ENCODE peak calls at places on chromosomes 12 and 14, in six cellular contexts. L is RWPE2, E is heart right ventricle, H is HepG2, R is body of pancreas, X is K562. Y is an unnamed sample.

GRCh38 chr12:85617307-85618091 is 218.7 kb downstream of the RASSF9 start:
- DNase-seq in L (no peak), E (no peak), H (peak; percentile 10), R (no peak), X (no peak), Y (no peak)

GRCh38 chr12:63875703-63876102 is 31.2 kb downstream of the SRGAP1 start:
- DNase-seq in L (no peak), E (no peak), H (no peak), R (no peak), X (no peak), Y (no peak)

GRCh38 chr12:114293571-114294302 is 112.2 kb downstream of the TBX5 start:
- DNase-seq in L (no peak), E (no peak), H (no peak), R (no peak), X (no peak), Y (no peak)

GRCh38 chr14:61749867-61750266 is 12.4 kb upstream of the SNAPC1 start:
- DNase-seq in L (no peak), E (no peak), H (peak; percentile 45), R (no peak), X (peak; percentile 8), Y (no peak)

GRCh38 chr14:104973215-104974145 is 4.7 kb downstream of the AHNAK2 start:
- DNase-seq in L (peak; percentile 100), E (peak; percentile 62), H (no peak), R (peak; percentile 51), X (no peak), Y (peak; percentile 82)

GRCh38 chr12:13205809-13206559 is 9.5 kb downstream of the EMP1 start:
- DNase-seq in L (peak; percentile 77), E (no peak), H (no peak), R (no peak), X (no peak), Y (no peak)

GRCh38 chr12:15788266-15789214 is 648 bp downstream of the EPS8 start:
- DNase-seq in L (peak; percentile 40), E (no peak), H (peak; percentile 48), R (peak; percentile 68), X (peak; percentile 5), Y (peak; percentile 46)

GRCh38 chr12:51330186-51330585 is 6.2 kb upstream of the BIN2 start:
- DNase-seq in L (no peak), E (no peak), H (no peak), R (no peak), X (no peak), Y (no peak)

GRCh38 chr12:26523708-26524150 is 309.3 kb downstream of the ITPR2 start:
- DNase-seq in L (peak; percentile 24), E (peak; percentile 87), H (no peak), R (peak; percentile 96), X (no peak), Y (peak; percentile 91)

GRCh38 chr12:75505706-75506312 is 5.6 kb downstream of the KRR1 start:
- DNase-seq in L (no peak), E (no peak), H (peak; percentile 9), R (no peak), X (no peak), Y (no peak)

GRCh38 chr14:103524002-103524785 is 1.6 kb upstream of the CKB start:
- DNase-seq in L (no peak), E (no peak), H (no peak), R (no peak), X (no peak), Y (no peak)

GRCh38 chr14:67221248-67221981 is 19.8 kb upstream of the PALS1 start:
- DNase-seq in L (no peak), E (no peak), H (no peak), R (no peak), X (no peak), Y (no peak)

GRCh38 chr14:32654106-32654505 is 284.6 kb upstream of the NPAS3 start:
- DNase-seq in L (no peak), E (no peak), H (no peak), R (no peak), X (no peak), Y (no peak)

GRCh38 chr12:14913381-14913781 is 25.0 kb downstream of the ERP27 start:
- DNase-seq in L (no peak), E (peak; percentile 8), H (no peak), R (no peak), X (no peak), Y (no peak)

GRCh38 chr12:103011974-103012763 is 54.7 kb downstream of the ASCL1 start:
- DNase-seq in L (no peak), E (no peak), H (no peak), R (no peak), X (no peak), Y (no peak)

GRCh38 chr14:22887990-22888378 is 5.0 kb downstream of the REM2 start:
- DNase-seq in L (no peak), E (no peak), H (no peak), R (no peak), X (no peak), Y (no peak)

GRCh38 chr12:94435511-94435927 is 24.1 kb downstream of the CEP83 start:
- DNase-seq in L (no peak), E (no peak), H (no peak), R (no peak), X (no peak), Y (no peak)

GRCh38 chr12:2291182-2291832 is 238.5 kb downstream of the CACNA1C start:
- DNase-seq in L (no peak), E (no peak), H (peak; percentile 33), R (peak; percentile 36), X (peak; percentile 81), Y (no peak)

GRCh38 chr14:55366271-55366670 is 45.4 kb downstream of the ATG14 start:
- DNase-seq in L (no peak), E (no peak), H (no peak), R (no peak), X (no peak), Y (no peak)

GRCh38 chr14:59870277-59871165 is at the start of gene RTN1:
- DNase-seq in L (no peak), E (peak; percentile 15), H (no peak), R (peak; percentile 53), X (peak; percentile 6), Y (peak; percentile 61)

GRCh38 chr12:40016960-40017359 is 88.9 kb downstream of the SLC2A13 start:
- DNase-seq in L (no peak), E (peak; percentile 14), H (no peak), R (no peak), X (no peak), Y (no peak)

GRCh38 chr12:99935608-99936007 is 49.1 kb downstream of the ANKS1B start:
- DNase-seq in L (no peak), E (no peak), H (no peak), R (no peak), X (no peak), Y (no peak)

GRCh38 chr12:31682136-31682962 is 22.9 kb downstream of the ETFBKMT start:
- DNase-seq in L (no peak), E (peak; percentile 50), H (peak; percentile 81), R (peak; percentile 45), X (peak; percentile 73), Y (peak; percentile 59)

GRCh38 chr14:89479802-89480201 is 62.8 kb upstream of the FOXN3 start:
- DNase-seq in L (no peak), E (no peak), H (no peak), R (no peak), X (no peak), Y (no peak)

GRCh38 chr14:64727551-64728071 is 23.4 kb downstream of the PLEKHG3 start:
- DNase-seq in L (peak; percentile 70), E (no peak), H (no peak), R (no peak), X (no peak), Y (no peak)

GRCh38 chr12:47739959-47740358 is 14.7 kb upstream of the ENDOU start:
- DNase-seq in L (peak; percentile 55), E (peak; percentile 56), H (peak; percentile 15), R (no peak), X (peak; percentile 62), Y (no peak)

GRCh38 chr12:116736962-116737773 is 701 bp downstream of the SPRING1 start:
- DNase-seq in L (no peak), E (no peak), H (no peak), R (peak; percentile 20), X (peak; percentile 44), Y (no peak)

GRCh38 chr12:132951649-132952048 is 4.5 kb downstream of the ZNF605 start:
- DNase-seq in L (no peak), E (no peak), H (no peak), R (no peak), X (no peak), Y (no peak)
- H3K9me3 ChIP-seq in L (peaks cover 22% of the 10 kb centered on the region), E (peaks cover 61% of the 10 kb centered on the region), H (peaks cover 73% of the 10 kb centered on the region), R (no peaks in the 10 kb centered on the region), X (peaks cover 22% of the 10 kb centered on the region), Y (no peaks in the 10 kb centered on the region)

DNA sequence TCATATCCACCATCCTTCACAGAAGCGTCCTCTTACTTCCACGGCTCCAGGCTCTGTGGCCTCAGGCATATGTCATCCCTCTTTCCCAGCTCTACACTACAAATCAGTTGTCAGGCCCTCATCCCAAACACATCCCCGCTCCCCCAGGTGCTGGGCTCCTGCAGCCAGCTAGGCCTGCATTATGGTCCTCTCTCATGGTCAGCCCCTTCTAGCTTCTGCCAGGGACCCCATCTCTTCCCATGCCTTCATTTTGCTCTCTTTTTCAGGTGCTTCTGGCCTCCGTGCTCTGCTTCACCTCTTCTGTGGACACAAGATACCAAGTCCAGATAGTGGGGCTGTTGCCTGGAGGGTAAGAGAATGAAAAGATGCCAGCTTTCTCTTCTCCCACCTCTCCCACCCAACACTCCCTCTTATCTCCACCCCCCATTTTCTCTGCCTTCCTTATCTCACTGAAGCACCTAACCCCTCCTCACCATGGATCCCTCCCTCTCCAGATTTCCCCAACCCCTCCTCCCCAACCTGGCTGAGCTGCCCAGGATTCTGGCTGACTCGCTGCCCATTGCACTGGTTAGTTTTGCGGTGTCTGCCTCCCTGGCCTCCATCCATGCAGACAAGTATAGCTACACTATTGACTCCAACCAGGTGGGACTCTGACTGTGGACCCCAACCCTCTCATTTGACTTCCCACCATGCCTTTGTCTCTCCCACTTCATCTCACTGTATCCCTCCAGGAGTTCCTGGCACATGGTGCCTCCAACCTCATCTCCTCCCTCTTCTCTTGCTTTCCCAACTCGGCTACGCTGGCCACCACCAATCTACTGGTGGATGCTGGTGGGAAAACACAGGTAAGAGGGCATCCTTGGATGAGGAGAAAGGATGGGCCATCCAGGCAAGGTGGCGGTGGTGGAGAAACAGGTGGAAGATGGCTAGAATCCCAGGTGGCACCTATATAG is 10.4 kb downstream of the B4GALNT1 start:
- DNase-seq in L (no peak), E (no peak), H (no peak), R (no peak), X (peak; percentile 85), Y (no peak)
- H3K27me3 ChIP-seq in L (peaks cover 44% of the 10 kb centered on the region), E (peaks cover 77% of the 10 kb centered on the region), H (peaks cover 16% of the 10 kb centered on the region), R (no peaks in the 10 kb centered on the region), X (no peaks in the 10 kb centered on the region), Y (peaks cover 2% of the 10 kb centered on the region)

GRCh38 chr12:5688226-5688625 is 256.3 kb downstream of the NTF3 start:
- DNase-seq in L (no peak), E (no peak), H (no peak), R (no peak), X (no peak), Y (no peak)
- H3K27ac ChIP-seq in L (no peak overlapping the region), E (no peak overlapping the region), H (no peak overlapping the region), R (no peak overlapping the region), X (no peak overlapping the region), Y (no peak overlapping the region)

DNA sequence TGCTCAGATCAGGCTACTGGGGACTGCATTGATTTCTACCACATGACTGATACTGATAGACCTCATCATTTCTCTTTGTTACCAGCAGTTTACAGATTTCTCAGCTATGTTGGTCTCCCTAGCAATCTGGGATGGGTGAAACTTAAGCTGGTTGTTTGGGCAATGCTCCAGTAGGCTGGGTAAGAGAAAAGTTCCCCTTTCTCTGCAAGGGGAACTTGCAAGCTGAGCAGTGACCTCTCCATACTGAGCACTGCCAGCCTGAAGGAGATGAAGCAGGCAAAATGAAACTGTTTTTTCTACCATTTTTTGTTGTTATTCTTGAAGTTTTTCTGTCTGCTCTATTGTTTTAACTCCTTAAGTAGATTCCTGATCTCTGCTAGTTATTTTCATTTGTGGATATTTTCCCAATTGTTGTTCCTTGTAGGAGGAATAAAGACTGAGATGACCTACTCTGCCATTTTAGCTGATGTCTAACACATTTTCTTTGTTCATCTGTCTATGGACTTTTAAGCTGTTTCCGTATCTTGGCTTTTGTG is 1.3 kb upstream of the OR4M1 start:
- DNase-seq in L (no peak), E (no peak), H (no peak), R (no peak), X (no peak), Y (no peak)
- H3K9me3 ChIP-seq in L (no peaks in the 10 kb centered on the region), E (no peaks in the 10 kb centered on the region), H (no peaks in the 10 kb centered on the region), R (no peaks in the 10 kb centered on the region), X (no peaks in the 10 kb centered on the region), Y (peaks cover 10% of the 10 kb centered on the region)